ENCODE peak calls at places on chromosome 14, in six cellular contexts. P, Q, F, Z, U and T are unnamed samples.

GRCh38 chr14:36844443-36844842 is 182.8 kb downstream of the PAX9 start:
- DNase-seq in P (no peak), Q (no peak), F (no peak), Z (no peak), U (no peak), T (no peak)

GRCh38 chr14:34628681-34629135 is 1.2 kb downstream of the SNX6 start:
- DNase-seq in P (peak), Q (no peak), F (no peak), Z (no peak), U (peak), T (no peak)

GRCh38 chr14:93655078-93655750 is 133.1 kb downstream of the PRIMA1 start:
- DNase-seq in P (peak), Q (peak), F (peak), Z (peak), U (peak), T (no peak)

GRCh38 chr14:51792819-51793218 is 67.6 kb upstream of the GNG2 start:
- DNase-seq in P (no peak), Q (no peak), F (no peak), Z (peak), U (peak), T (no peak)

GRCh38 chr14:34301107-34301734 is 160.8 kb downstream of the SPTSSA start:
- DNase-seq in P (peak), Q (peak), F (peak), Z (no peak), U (peak), T (no peak)

GRCh38 chr14:94769413-94770250 is at the start of gene GSC:
- DNase-seq in P (no peak), Q (peak), F (no peak), Z (peak), U (peak), T (no peak)

GRCh38 chr14:93316716-93317115 is 16.1 kb downstream of the BTBD7 start:
- DNase-seq in P (no peak), Q (no peak), F (no peak), Z (no peak), U (no peak), T (no peak)

GRCh38 chr14:63155511-63156189 is 48.6 kb upstream of the RHOJ start:
- DNase-seq in P (no peak), Q (no peak), F (no peak), Z (no peak), U (peak), T (no peak)

GRCh38 chr14:79967453-79967852 is 243.9 kb downstream of the DIO2 start:
- DNase-seq in P (no peak), Q (no peak), F (no peak), Z (no peak), U (no peak), T (no peak)

GRCh38 chr14:58944957-58945356 is 243.5 kb upstream of the DAAM1 start:
- DNase-seq in P (no peak), Q (no peak), F (no peak), Z (no peak), U (no peak), T (no peak)

GRCh38 chr14:21711360-21711961 is 37.8 kb upstream of the OR4E1 start:
- DNase-seq in P (peak), Q (peak), F (peak), Z (no peak), U (peak), T (no peak)

GRCh38 chr14:20460458-20461229 is 590 bp downstream of the PIP4P1 start:
- DNase-seq in P (peak), Q (peak), F (no peak), Z (no peak), U (no peak), T (peak)

GRCh38 chr14:75861161-75861621 is 120.6 kb downstream of the TGFB3 start:
- DNase-seq in P (no peak), Q (no peak), F (peak), Z (no peak), U (peak), T (no peak)

GRCh38 chr14:29016050-29016900 is 249.7 kb downstream of the FOXG1 start:
- DNase-seq in P (peak), Q (peak), F (no peak), Z (peak), U (peak), T (no peak)

GRCh38 chr14:33249361-33249760 is 310.7 kb downstream of the NPAS3 start:
- DNase-seq in P (no peak), Q (no peak), F (no peak), Z (no peak), U (no peak), T (no peak)

GRCh38 chr14:21213652-21214051 is 55.6 kb downstream of the HNRNPC start:
- DNase-seq in P (no peak), Q (no peak), F (no peak), Z (no peak), U (no peak), T (no peak)

GRCh38 chr14:90645842-90646443 is 170.3 kb downstream of the TTC7B start:
- DNase-seq in P (no peak), Q (no peak), F (peak), Z (no peak), U (no peak), T (no peak)

GRCh38 chr14:24535737-24536136 is 27.7 kb upstream of the CMA1 start:
- DNase-seq in P (no peak), Q (peak), F (no peak), Z (no peak), U (no peak), T (no peak)

GRCh38 chr14:65222434-65222833 is 120.1 kb upstream of the MAX start:
- DNase-seq in P (peak), Q (peak), F (peak), Z (peak), U (peak), T (no peak)

GRCh38 chr14:52314521-52315354 is 626 bp downstream of the PTGER2 start:
- DNase-seq in P (no peak), Q (peak), F (no peak), Z (no peak), U (no peak), T (peak)

GRCh38 chr14:100103261-100104005 is 38.2 kb downstream of the EVL start:
- DNase-seq in P (no peak), Q (no peak), F (no peak), Z (no peak), U (peak), T (no peak)

GRCh38 chr14:76678244-76678643 is 83.0 kb upstream of the VASH1 start:
- DNase-seq in P (no peak), Q (no peak), F (no peak), Z (no peak), U (no peak), T (no peak)

GRCh38 chr14:73125746-73126145 is 10.6 kb upstream of the PSEN1 start:
- DNase-seq in P (no peak), Q (no peak), F (no peak), Z (no peak), U (no peak), T (no peak)

GRCh38 chr14:91424813-91425719 is 7.4 kb upstream of the CCDC88C start:
- DNase-seq in P (no peak), Q (no peak), F (no peak), Z (no peak), U (no peak), T (no peak)

GRCh38 chr14:75884198-75884611 is 97.6 kb downstream of the TGFB3 start:
- DNase-seq in P (no peak), Q (no peak), F (no peak), Z (no peak), U (peak), T (no peak)

GRCh38 chr14:51603495-51603894 is 48.2 kb upstream of the FRMD6 start:
- DNase-seq in P (no peak), Q (no peak), F (no peak), Z (no peak), U (peak), T (no peak)

GRCh38 chr14:105529506-105530445 is 3.4 kb downstream of the TMEM121 start:
- DNase-seq in P (peak), Q (no peak), F (no peak), Z (no peak), U (no peak), T (no peak)

GRCh38 chr14:23571701-23572523 is 4.3 kb upstream of the AP1G2 start:
- DNase-seq in P (no peak), Q (no peak), F (no peak), Z (no peak), U (no peak), T (no peak)

GRCh38 chr14:92747701-92748258 is 647 bp downstream of the LGMN start:
- DNase-seq in P (peak), Q (no peak), F (no peak), Z (no peak), U (no peak), T (no peak)

GRCh38 chr14:91380610-91381371 is 36.8 kb downstream of the CCDC88C start:
- DNase-seq in P (peak), Q (peak), F (no peak), Z (no peak), U (peak), T (no peak)

GRCh38 chr14:46747253-46747652 is 95.7 kb upstream of the RPL10L start:
- DNase-seq in P (no peak), Q (no peak), F (no peak), Z (no peak), U (no peak), T (no peak)

GRCh38 chr14:83706555-83706954 is 1823.4 kb upstream of the FLRT2 start:
- DNase-seq in P (no peak), Q (no peak), F (no peak), Z (no peak), U (no peak), T (no peak)

GRCh38 chr14:101473045-101473729 is 88.1 kb upstream of the DIO3 start:
- DNase-seq in P (no peak), Q (no peak), F (no peak), Z (no peak), U (no peak), T (no peak)

GRCh38 chr14:89217876-89218275 is 199.2 kb downstream of the FOXN3 start:
- DNase-seq in P (no peak), Q (no peak), F (no peak), Z (no peak), U (no peak), T (no peak)

GRCh38 chr14:89215166-89215940 is 201.7 kb downstream of the FOXN3 start:
- DNase-seq in P (no peak), Q (no peak), F (no peak), Z (no peak), U (peak), T (no peak)

GRCh38 chr14:89219056-89219455 is 198.0 kb downstream of the FOXN3 start:
- DNase-seq in P (no peak), Q (peak), F (no peak), Z (no peak), U (no peak), T (no peak)

GRCh38 chr14:89212386-89213235 is 204.4 kb downstream of the FOXN3 start:
- DNase-seq in P (no peak), Q (no peak), F (no peak), Z (no peak), U (no peak), T (no peak)

GRCh38 chr14:89214221-89214965 is 202.6 kb downstream of the FOXN3 start:
- DNase-seq in P (no peak), Q (no peak), F (no peak), Z (no peak), U (peak), T (no peak)
- TF ChIP-seq CTCF in P (no peak), Q (no peak), F (no peak), Z (no peak), U (no peak), T (no peak)

GRCh38 chr14:60204843-60205774 is 39.9 kb upstream of the DHRS7 start:
- DNase-seq in P (peak), Q (no peak), F (no peak), Z (no peak), U (no peak), T (no peak)

GRCh38 chr14:60210703-60211102 is 38.3 kb upstream of the PPM1A start:
- DNase-seq in P (no peak), Q (no peak), F (no peak), Z (no peak), U (no peak), T (no peak)

GRCh38 chr14:60206837-60207533 is 41.8 kb upstream of the DHRS7 start:
- DNase-seq in P (no peak), Q (peak), F (no peak), Z (no peak), U (no peak), T (no peak)

GRCh38 chr14:60204104-60204842 is 39.1 kb upstream of the DHRS7 start:
- DNase-seq in P (peak), Q (peak), F (no peak), Z (no peak), U (no peak), T (no peak)

DNA sequence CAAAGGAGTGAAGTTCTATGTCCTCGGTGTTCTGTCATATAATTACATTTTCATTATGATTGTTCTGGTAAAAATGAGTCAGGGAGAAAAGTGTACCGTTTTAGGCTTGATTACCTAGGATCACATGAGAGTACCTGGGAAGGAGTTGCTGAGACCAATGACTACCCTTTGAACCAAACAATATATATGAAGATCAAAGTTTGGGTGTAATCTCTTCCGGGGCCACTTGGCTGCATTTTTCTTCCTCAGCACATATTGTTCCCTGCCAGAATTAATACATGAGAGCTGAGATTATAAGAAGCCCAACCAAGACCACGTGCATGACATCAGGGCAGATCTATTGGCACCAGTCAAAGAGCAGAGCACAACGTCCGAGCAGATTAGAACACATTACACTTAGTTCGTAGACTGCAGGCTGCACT is 41.1 kb upstream of the DHRS7 start:
- DNase-seq in P (no peak), Q (no peak), F (no peak), Z (no peak), U (no peak), T (no peak)
- TF ChIP-seq CTCF in P (no peak), Q (no peak), F (no peak), Z (no peak), U (no peak), T (no peak)

GRCh38 chr14:74491952-74492351 is 1.2 kb downstream of the NPC2 start:
- DNase-seq in P (peak), Q (no peak), F (no peak), Z (no peak), U (peak), T (no peak)
- TF ChIP-seq CTCF in P (peak), Q (no peak), F (peak), Z (peak), U (no peak), T (no peak)

GRCh38 chr14:103136076-103136340 is 12.7 kb downstream of the TNFAIP2 start:
- DNase-seq in P (no peak), Q (no peak), F (no peak), Z (no peak), U (no peak), T (no peak)
- TF ChIP-seq CTCF in P (no peak), Q (no peak), F (no peak), Z (no peak), U (no peak), T (no peak)